ENCODE peak calls at places on chromosome 17, in four cellular contexts. L is neural progenitor cell, P is testis, B is psoas muscle. V is an unnamed sample. For H3K27me3, the result is how much of the 10 kb centered on the place peaks cover.

GRCh38 chr17:72693956-72694355 is 398.5 kb downstream of the SLC39A11 start:
- DNase-seq in L (no peak), B (no peak), P (no peak), V (no peak)

GRCh38 chr17:81248649-81249048 is 9.5 kb downstream of the NDUFAF8 start:
- DNase-seq in B (peak), L (no peak), P (no peak), V (no peak)

GRCh38 chr17:58468944-58469343 is 19.3 kb downstream of the HSF5 start:
- DNase-seq in P (no peak), L (no peak), B (no peak), V (no peak)

GRCh38 chr17:28497931-28498330 is 8.2 kb upstream of the FOXN1 start:
- DNase-seq in L (no peak), B (no peak), P (no peak), V (no peak)

GRCh38 chr17:61072648-61073047 is 327.0 kb upstream of the TBX2 start:
- DNase-seq in P (no peak), B (no peak), L (no peak), V (no peak)

GRCh38 chr17:83013779-83014117 is 65.7 kb upstream of the METRNL start:
- DNase-seq in P (no peak), L (no peak), B (no peak), V (no peak)

GRCh38 chr17:11598274-11599221 is at the start of gene DNAH9:
- DNase-seq in P (peak), B (peak), L (peak), V (peak)

GRCh38 chr17:55275894-55276804 is 11.4 kb downstream of the HLF start:
- DNase-seq in B (no peak), P (no peak), L (no peak), V (no peak)

GRCh38 chr17:34562387-34562786 is 17.0 kb upstream of the TMEM132E start:
- DNase-seq in P (no peak), B (no peak), L (peak), V (no peak)

GRCh38 chr17:59401725-59402124 is 70.3 kb downstream of the YPEL2 start:
- DNase-seq in B (no peak), P (no peak), L (no peak), V (no peak)

GRCh38 chr17:59804910-59805381 is 87.8 kb downstream of the TUBD1 start:
- DNase-seq in L (no peak), P (no peak), B (no peak), V (no peak)

GRCh38 chr17:68260051-68260762 is 12.4 kb downstream of the AMZ2 start:
- DNase-seq in B (no peak), P (no peak), L (no peak), V (no peak)

GRCh38 chr17:19376799-19377198 is 1.5 kb upstream of the MAPK7 start:
- DNase-seq in B (no peak), P (no peak), L (no peak), V (no peak)

GRCh38 chr17:43418441-43419374 is 19.9 kb downstream of the ARL4D start:
- DNase-seq in L (peak), B (peak), P (no peak), V (peak)

GRCh38 chr17:45138911-45139532 is 3.5 kb downstream of the ACBD4 start:
- DNase-seq in P (no peak), L (peak), B (peak), V (no peak)

GRCh38 chr17:42922335-42922734 is 21.7 kb downstream of the G6PC1 start:
- DNase-seq in B (no peak), L (no peak), P (no peak), V (no peak)

GRCh38 chr17:81337449-81337848 is 42.3 kb upstream of the SLC38A10 start:
- DNase-seq in L (peak), B (peak), P (no peak), V (no peak)

GRCh38 chr17:63173903-63174302 is 207.9 kb downstream of the TANC2 start:
- DNase-seq in L (no peak), P (no peak), B (no peak), V (no peak)

GRCh38 chr17:35081638-35082037 is 18.1 kb upstream of the RFFL start:
- DNase-seq in L (no peak), P (no peak), B (no peak), V (no peak)

GRCh38 chr17:3754458-3755334 is 31.0 kb downstream of the HASPIN start:
- DNase-seq in B (no peak), L (peak), P (peak), V (no peak)

GRCh38 chr17:65588194-65588808 is 26.9 kb upstream of the AXIN2 start:
- DNase-seq in B (no peak), L (no peak), P (no peak), V (no peak)

GRCh38 chr17:69492410-69493071 is 78.0 kb downstream of the MAP2K6 start:
- DNase-seq in L (peak), B (no peak), P (no peak), V (no peak)

GRCh38 chr17:45225051-45225700 is 3.5 kb downstream of the FMNL1 start:
- DNase-seq in L (no peak), P (no peak), B (peak), V (no peak)

GRCh38 chr17:10171581-10171981 is 26.8 kb downstream of the GAS7 start:
- DNase-seq in P (no peak), B (no peak), L (no peak), V (no peak)

GRCh38 chr17:27321372-27321771 is 27.5 kb downstream of the WSB1 start:
- DNase-seq in L (no peak), B (no peak), P (no peak), V (no peak)

GRCh38 chr17:50550661-50551432 is 3.9 kb downstream of the SPATA20 start:
- DNase-seq in P (peak), L (peak), B (peak), V (peak)

GRCh38 chr17:75876190-75876937 is 2.0 kb downstream of the TRIM47 start:
- DNase-seq in P (no peak), L (peak), B (no peak), V (peak)
- TF ChIP-seq CTCF in P (no peak), L (peak), B (no peak), V (no peak)

GRCh38 chr17:36641877-36642845 is 40.8 kb downstream of the MRM1 start:
- DNase-seq in B (no peak), L (peak), P (no peak), V (no peak)
- H3K27me3 ChIP-seq in B (under half), L (half or more), P (under half), V (half or more)

GRCh38 chr17:56292010-56292409 is 138.7 kb downstream of the ANKFN1 start:
- DNase-seq in B (no peak), L (no peak), P (no peak), V (no peak)
- H3K27ac ChIP-seq in B (no peak), L (no peak), P (no peak), V (no peak)

DNA sequence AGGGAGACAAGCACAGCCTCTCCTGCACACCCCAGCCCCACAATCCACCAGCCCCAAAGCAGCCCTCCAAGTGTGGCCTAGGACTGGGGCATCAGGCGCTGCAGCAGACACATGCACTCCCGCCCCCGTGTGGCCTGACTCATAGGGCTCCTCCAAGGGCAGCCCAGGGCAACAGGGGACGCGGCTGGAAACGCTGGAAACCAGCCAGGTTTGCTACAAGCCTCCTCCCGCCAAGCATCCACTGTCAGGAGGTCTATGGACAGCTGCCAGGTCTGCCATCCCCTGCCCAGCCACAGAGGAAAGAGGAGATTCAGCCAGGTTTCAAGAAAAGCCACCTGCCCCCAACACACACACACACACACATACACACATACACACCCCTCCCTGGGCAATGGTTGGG is 25.8 kb downstream of the SRCIN1 start:
- DNase-seq in L (peak), B (no peak), P (peak), V (peak)
- TF ChIP-seq CTCF in L (peak), B (no peak), P (peak), V (no peak)

DNA sequence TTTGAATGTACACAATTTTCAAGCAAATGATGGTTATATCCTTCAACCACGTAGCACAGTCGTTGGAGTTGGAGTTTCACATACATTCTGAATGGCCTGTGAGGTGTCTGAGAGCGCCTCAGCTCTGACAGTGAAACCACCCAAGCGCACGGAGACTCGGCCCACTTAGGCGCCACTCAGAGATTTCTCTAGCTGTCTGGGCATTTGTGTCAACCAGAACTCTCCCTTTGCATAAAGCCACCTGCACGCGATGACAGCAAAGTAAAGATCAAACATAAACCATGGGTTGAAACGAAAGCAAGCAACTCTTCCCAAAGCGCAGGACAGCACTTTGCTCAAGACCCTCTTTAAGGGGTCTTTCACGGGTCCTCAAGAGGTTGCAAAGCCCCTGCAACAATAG is 543 bp downstream of the SLC6A4 start:
- DNase-seq in P (no peak), B (no peak), L (peak), V (no peak)
- H3K27me3 ChIP-seq in P (under half), B (under half), L (half or more), V (under half)

GRCh38 chr17:78387982-78388941 is 9.8 kb downstream of the PGS1 start:
- DNase-seq in P (no peak), B (no peak), L (no peak), V (no peak)
- H3K27ac ChIP-seq in P (peak), B (peak), L (no peak), V (peak)